ENCODE peak calls at places on chromosomes 7 and 10, in eight cellular contexts. L is KG1; V is iris pigment epithelial cell; Z is T-helper 17 cell; R is neural crest cell; K is activated CD4-positive, alpha-beta T cell treated with anti-CD3 and anti-CD28 coated beads, Interleukin-2, amount 10 ng/mL, durations not matched to agents 7 days and 5 days; D is OCI-LY7; N is left cardiac atrium. M is an unnamed sample.

GRCh38 chr10:6271663-6272062 is 68.9 kb downstream of the PFKFB3 start:
- DNase-seq in R (no peak), D (no peak), V (no peak), Z (no peak), N (no peak), K (no peak), L (no peak), M (no peak)

GRCh38 chr10:44963772-44964633 is 4.4 kb downstream of the RASSF4 start:
- DNase-seq in V (no peak), K (no peak), R (peak; percentile 67), Z (no peak), L (no peak), N (peak; percentile 73), D (peak; percentile 63), M (peak; percentile 93)

GRCh38 chr10:62582804-62583208 is 208.6 kb downstream of the ZNF365 start:
- DNase-seq in K (no peak), L (no peak), N (peak; percentile 75), D (no peak), Z (no peak), V (peak; percentile 95), R (no peak), M (peak; percentile 83)

GRCh38 chr10:68043030-68043429 is 32.1 kb downstream of the HERC4 start:
- DNase-seq in L (no peak), Z (no peak), K (no peak), D (no peak), R (no peak), N (no peak), V (peak; percentile 52), M (no peak)

GRCh38 chr10:131003455-131003854 is 308.1 kb downstream of the TCERG1L start:
- DNase-seq in K (no peak), Z (no peak), R (no peak), N (no peak), V (no peak), D (no peak), L (no peak), M (no peak)

GRCh38 chr10:88165849-88166271 is 302.4 kb downstream of the PTEN start:
- DNase-seq in Z (no peak), K (no peak), L (no peak), V (peak; percentile 62), N (no peak), R (no peak), D (no peak), M (no peak)

GRCh38 chr7:98810166-98810802 is 59.5 kb downstream of the TMEM130 start:
- DNase-seq in K (no peak), V (no peak), Z (no peak), N (no peak), L (no peak), R (peak; percentile 21), D (no peak), M (no peak)

GRCh38 chr7:17444673-17445072 is 146.2 kb downstream of the AHR start:
- DNase-seq in L (no peak), N (no peak), V (peak; percentile 87), R (no peak), D (no peak), Z (no peak), K (no peak), M (no peak)

GRCh38 chr7:17233643-17234397 is 64.6 kb upstream of the AHR start:
- DNase-seq in Z (peak; percentile 51), N (no peak), L (peak; percentile 57), D (no peak), R (no peak), V (peak; percentile 14), K (peak; percentile 46), M (no peak)

GRCh38 chr7:123580406-123581161 is 21.0 kb upstream of the ASB15 start:
- DNase-seq in D (peak; percentile 32), V (peak; percentile 65), N (no peak), R (no peak), Z (no peak), L (no peak), K (peak; percentile 24), M (no peak)

GRCh38 chr7:14436878-14437277 is 447.4 kb upstream of the ETV1 start:
- DNase-seq in V (no peak), D (no peak), Z (no peak), K (no peak), R (no peak), L (no peak), N (no peak), M (no peak)

GRCh38 chr7:142409471-142409870 is 151.6 kb upstream of the PRSS58 start:
- DNase-seq in V (no peak), D (no peak), K (no peak), R (no peak), N (no peak), Z (no peak), L (no peak), M (no peak)

GRCh38 chr7:5553298-5553877 is 129.8 kb upstream of the TNRC18 start:
- DNase-seq in L (no peak), N (no peak), V (no peak), R (no peak), Z (no peak), D (no peak), K (no peak), M (no peak)

GRCh38 chr7:147670759-147671158 is 919.8 kb upstream of the C7orf33 start:
- DNase-seq in N (no peak), L (no peak), K (no peak), Z (no peak), R (no peak), D (no peak), V (no peak), M (no peak)

GRCh38 chr10:80453392-80453714 is 757 bp upstream of the TSPAN14 start:
- DNase-seq in Z (no peak), K (no peak), R (no peak), L (no peak), D (no peak), V (no peak), N (no peak), M (no peak)

GRCh38 chr10:73126343-73126742 is 16.1 kb downstream of the NUDT13 start:
- DNase-seq in Z (no peak), N (no peak), R (no peak), L (no peak), D (no peak), K (no peak), V (no peak), M (no peak)

GRCh38 chr7:2811476-2812118 is 32.5 kb downstream of the GNA12 start:
- DNase-seq in V (peak; percentile 69), N (peak; percentile 55), R (no peak), L (no peak), K (no peak), D (no peak), Z (no peak), M (peak; percentile 71)

GRCh38 chr7:133275441-133276105 is 22.7 kb downstream of the EXOC4 start:
- DNase-seq in N (no peak), V (peak; percentile 73), D (no peak), K (no peak), R (no peak), Z (no peak), L (no peak), M (no peak)

GRCh38 chr7:47253650-47254080 is 328.2 kb downstream of the TNS3 start:
- DNase-seq in D (no peak), K (no peak), Z (no peak), N (peak; percentile 54), L (no peak), V (peak; percentile 71), R (no peak), M (no peak)

GRCh38 chr7:47905071-47905920 is 43.0 kb downstream of the PKD1L1 start:
- DNase-seq in V (no peak), L (no peak), Z (no peak), R (no peak), K (no peak), D (no peak), N (no peak), M (no peak)

GRCh38 chr10:100510533-100511308 is 8.9 kb downstream of the SEC31B start:
- DNase-seq in L (no peak), R (no peak), V (no peak), Z (peak; percentile 45), D (no peak), K (peak; percentile 89), N (no peak), M (no peak)

GRCh38 chr10:24333736-24334135 is 124.8 kb downstream of the KIAA1217 start:
- DNase-seq in D (no peak), Z (no peak), V (peak; percentile 88), L (no peak), N (no peak), R (no peak), K (no peak), M (no peak)

GRCh38 chr7:66790219-66790618 is 49.7 kb downstream of the RABGEF1 start:
- DNase-seq in V (no peak), Z (no peak), K (no peak), R (no peak), D (no peak), L (no peak), N (no peak), M (no peak)

GRCh38 chr7:24419070-24419469 is 135.1 kb downstream of the NPY start:
- DNase-seq in L (no peak), N (no peak), R (no peak), V (peak; percentile 18), D (peak; percentile 24), Z (no peak), K (no peak), M (no peak)

GRCh38 chr10:124303662-124304418 is 114.9 kb downstream of the OAT start:
- DNase-seq in V (no peak), D (no peak), K (no peak), L (no peak), Z (no peak), N (no peak), R (no peak), M (peak; percentile 2)

GRCh38 chr7:131231381-131232220 is 96.1 kb upstream of the MKLN1 start:
- DNase-seq in N (peak; percentile 33), D (peak; percentile 72), K (peak; percentile 67), V (peak; percentile 80), L (peak; percentile 13), Z (peak; percentile 40), R (no peak), M (peak; percentile 74)

GRCh38 chr7:23353172-23353571 is 54.0 kb downstream of the MALSU1 start:
- DNase-seq in K (no peak), L (no peak), D (peak; percentile 62), V (no peak), N (no peak), R (no peak), Z (no peak), M (no peak)

GRCh38 chr7:73988197-73988596 is 39.8 kb upstream of the ELN start:
- DNase-seq in R (peak; percentile 16), L (no peak), Z (no peak), V (no peak), D (no peak), K (no peak), N (peak; percentile 80), M (peak; percentile 81)

GRCh38 chr10:70747192-70747965 is 37.8 kb downstream of the TBATA start:
- DNase-seq in R (no peak), D (no peak), N (no peak), Z (no peak), V (no peak), K (no peak), L (no peak), M (no peak)

GRCh38 chr7:43141091-43141490 is 28.6 kb downstream of the HECW1 start:
- DNase-seq in N (no peak), V (peak; percentile 13), Z (no peak), K (no peak), L (no peak), D (no peak), R (no peak), M (no peak)

GRCh38 chr7:97580205-97580604 is 151.7 kb upstream of the TAC1 start:
- DNase-seq in D (no peak), N (no peak), Z (no peak), L (no peak), V (no peak), K (no peak), R (no peak), M (no peak)

GRCh38 chr10:2897619-2898508 is 169.5 kb upstream of the PFKP start:
- DNase-seq in V (no peak), K (no peak), D (no peak), N (no peak), R (no peak), Z (no peak), L (no peak), M (no peak)

GRCh38 chr10:30529373-30529998 is 95.5 kb downstream of the MAP3K8 start:
- DNase-seq in R (no peak), V (no peak), D (peak; percentile 77), L (peak; percentile 91), K (peak; percentile 81), Z (peak; percentile 53), N (peak; percentile 63), M (peak; percentile 95)

GRCh38 chr10:121771957-121772356 is 155.9 kb downstream of the ATE1 start:
- DNase-seq in R (no peak), K (no peak), L (no peak), V (peak; percentile 15), D (no peak), N (no peak), Z (no peak), M (no peak)